ENCODE peak calls at places on chromosomes 7 and 10, in seven cellular contexts. W is neural progenitor cell; V is A549; F is CD8-positive, alpha-beta T cell; Y is body of pancreas; K is GM23248; M is tibial artery. P is an unnamed sample. For H3K4me1, the result is how much of the 10 kb centered on the place peaks cover.

GRCh38 chr10:119896937-119897336 is 4.4 kb downstream of the SEC23IP start:
- DNase-seq in K (peak), W (no peak), M (peak), Y (peak), V (no peak), F (no peak), P (peak)

GRCh38 chr10:67815571-67816059 is 22.4 kb downstream of the DNAJC12 start:
- DNase-seq in Y (no peak), W (no peak), V (peak), F (no peak), K (no peak), M (no peak), P (no peak)

GRCh38 chr10:49532461-49532860 is 6.5 kb downstream of the ERCC6 start:
- DNase-seq in F (no peak), V (no peak), Y (no peak), M (no peak), W (no peak), K (no peak), P (no peak)

GRCh38 chr10:95605163-95605562 is 44.0 kb upstream of the SORBS1 start:
- DNase-seq in W (no peak), K (no peak), F (no peak), M (peak), Y (no peak), V (no peak), P (no peak)

GRCh38 chr10:81026597-81026996 is 488.9 kb downstream of the SH2D4B start:
- DNase-seq in K (no peak), M (no peak), F (no peak), Y (no peak), V (no peak), W (no peak), P (no peak)

GRCh38 chr10:132656283-132657126 is 118.9 kb downstream of the INPP5A start:
- DNase-seq in Y (peak), W (no peak), V (no peak), K (no peak), M (peak), F (no peak), P (no peak)

GRCh38 chr10:4337581-4337980 is 488.4 kb upstream of the AKR1E2 start:
- DNase-seq in W (no peak), Y (no peak), F (no peak), V (no peak), K (no peak), M (no peak), P (no peak)

GRCh38 chr7:74718336-74718735 is 55.5 kb upstream of the NCF1 start:
- DNase-seq in V (no peak), Y (no peak), W (no peak), K (peak), M (no peak), F (no peak), P (no peak)

DNA sequence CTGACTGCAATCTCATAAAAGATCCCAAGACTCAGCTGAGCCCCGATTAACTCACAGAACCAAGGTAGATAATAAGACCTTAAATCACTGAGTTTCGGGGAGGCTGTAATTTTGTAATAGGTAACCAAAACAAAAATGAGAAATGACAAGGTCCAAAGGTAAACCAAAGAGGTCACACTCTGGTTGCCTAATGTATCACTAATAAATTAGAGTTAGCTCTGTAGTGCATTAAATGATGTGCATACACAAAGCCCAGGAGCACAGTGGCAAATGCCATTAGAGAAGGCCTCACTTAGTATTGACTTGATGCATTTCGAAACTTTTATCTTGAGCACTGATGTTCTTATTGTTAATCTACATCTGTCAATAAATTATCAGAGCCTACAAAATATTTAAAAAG is 237.7 kb upstream of the CCDC6 start:
- DNase-seq in Y (no peak), K (no peak), W (no peak), M (no peak), V (no peak), F (no peak), P (no peak)
- H3K4me1 ChIP-seq in Y (under half), K (under half), W (under half), M (half or more), V (under half), F (under half), P (under half)

GRCh38 chr10:114352653-114353298 is 51.5 kb downstream of the AFAP1L2 start:
- DNase-seq in W (no peak), V (no peak), M (no peak), K (no peak), F (no peak), Y (no peak), P (no peak)

GRCh38 chr10:114347791-114348190 is 56.5 kb downstream of the AFAP1L2 start:
- DNase-seq in M (no peak), F (no peak), W (no peak), Y (no peak), V (no peak), K (no peak), P (no peak)

GRCh38 chr10:114349505-114350211 is 54.6 kb downstream of the AFAP1L2 start:
- DNase-seq in K (no peak), M (no peak), V (no peak), Y (no peak), W (peak), F (no peak), P (no peak)

GRCh38 chr10:114353383-114353782 is 50.9 kb downstream of the AFAP1L2 start:
- DNase-seq in V (no peak), Y (no peak), F (no peak), M (no peak), W (no peak), K (no peak), P (no peak)

GRCh38 chr10:114350751-114351150 is 53.6 kb downstream of the AFAP1L2 start:
- DNase-seq in W (peak), Y (no peak), K (no peak), V (no peak), F (no peak), M (no peak), P (no peak)
- H3K4me1 ChIP-seq in W (under half), Y (under half), K (under half), V (under half), F (under half), M (under half), P (under half)

DNA sequence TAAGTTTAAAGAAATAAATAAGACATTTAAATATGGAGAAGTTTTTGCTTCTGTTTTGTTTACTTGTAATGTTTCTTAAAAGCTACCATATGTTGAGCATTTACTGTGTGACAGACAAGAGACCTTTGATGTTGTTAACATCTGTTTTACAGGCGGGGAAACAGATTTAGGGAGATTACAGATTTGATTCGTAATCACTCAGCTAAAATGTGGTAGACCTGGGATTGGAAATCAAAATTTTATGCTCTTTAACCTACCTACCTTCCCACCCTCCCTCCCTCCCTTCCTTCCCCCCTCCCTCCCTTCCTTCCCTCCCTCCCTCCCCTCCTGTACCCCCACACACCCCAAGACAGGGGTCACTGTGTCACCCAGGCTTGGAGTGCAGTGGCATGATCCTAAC is 11.7 kb downstream of the LCOR start:
- DNase-seq in V (no peak), W (no peak), Y (no peak), K (no peak), M (no peak), F (no peak), P (no peak)
- H3K4me1 ChIP-seq in V (under half), W (under half), Y (half or more), K (under half), M (under half), F (under half), P (half or more)

GRCh38 chr10:11238893-11239292 is 221.2 kb downstream of the CELF2 start:
- DNase-seq in V (no peak), M (no peak), Y (no peak), W (no peak), K (no peak), F (no peak), P (no peak)
- H3K4me1 ChIP-seq in V (under half), M (under half), Y (under half), W (under half), K (under half), F (half or more), P (half or more)

GRCh38 chr10:30413996-30414576 is 19.9 kb upstream of the MAP3K8 start:
- DNase-seq in F (no peak), V (peak), M (no peak), W (peak), Y (peak), K (peak), P (no peak)

GRCh38 chr10:30420266-30420665 is 13.7 kb upstream of the MAP3K8 start:
- DNase-seq in Y (no peak), M (no peak), F (no peak), W (no peak), V (no peak), K (no peak), P (no peak)

GRCh38 chr10:30420774-30421173 is 13.2 kb upstream of the MAP3K8 start:
- DNase-seq in W (no peak), Y (no peak), F (no peak), M (no peak), K (no peak), V (no peak), P (no peak)

GRCh38 chr10:30415613-30416012 is 18.4 kb upstream of the MAP3K8 start:
- DNase-seq in M (no peak), V (no peak), F (no peak), W (no peak), Y (no peak), K (no peak), P (no peak)

DNA sequence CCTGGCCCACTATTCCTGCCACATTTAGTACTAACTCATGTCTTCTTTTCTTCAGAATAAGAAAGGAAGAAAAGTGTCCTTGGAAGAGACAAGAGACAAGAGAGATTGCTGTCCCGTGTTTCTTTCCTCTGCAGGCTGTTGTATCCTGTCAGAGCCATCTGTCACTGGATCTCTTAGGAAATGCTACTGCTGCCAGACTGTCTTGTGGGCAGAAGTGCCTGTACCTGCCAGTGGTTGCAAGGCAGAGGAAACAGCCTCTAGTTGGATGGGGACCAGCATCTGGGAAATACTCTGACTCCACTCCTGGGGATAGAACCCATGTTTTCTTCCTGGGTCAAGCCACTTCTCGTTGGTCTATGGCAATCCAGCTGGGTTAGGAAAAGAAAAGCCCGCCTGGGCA is 16.7 kb upstream of the MAP3K8 start:
- DNase-seq in M (no peak), Y (no peak), W (no peak), V (no peak), K (no peak), F (no peak), P (no peak)
- H3K4me1 ChIP-seq in M (under half), Y (under half), W (under half), V (under half), K (under half), F (under half), P (under half)

GRCh38 chr7:150524018-150524417 is 9.3 kb downstream of the GIMAP7 start:
- DNase-seq in Y (no peak), M (no peak), W (no peak), V (no peak), K (no peak), F (no peak), P (no peak)
- H3K4me1 ChIP-seq in Y (under half), M (under half), W (under half), V (under half), K (under half), F (under half), P (under half)

GRCh38 chr10:28220811-28221210 is 82.1 kb downstream of the MPP7 start:
- DNase-seq in Y (no peak), F (no peak), M (no peak), W (no peak), K (no peak), V (no peak), P (no peak)

GRCh38 chr10:28217848-28218247 is 85.0 kb downstream of the MPP7 start:
- DNase-seq in V (no peak), M (no peak), Y (no peak), F (no peak), W (no peak), K (peak), P (no peak)

GRCh38 chr10:28215930-28216329 is 86.9 kb downstream of the MPP7 start:
- DNase-seq in M (no peak), V (no peak), W (no peak), K (no peak), F (no peak), Y (peak), P (no peak)

GRCh38 chr10:28214185-28214584 is 88.7 kb downstream of the MPP7 start:
- DNase-seq in M (no peak), W (no peak), K (no peak), Y (no peak), F (no peak), V (no peak), P (no peak)

GRCh38 chr10:28219241-28219640 is 83.6 kb downstream of the MPP7 start:
- DNase-seq in Y (no peak), V (no peak), M (no peak), F (no peak), K (peak), W (no peak), P (no peak)
- H3K4me1 ChIP-seq in Y (under half), V (under half), M (half or more), F (under half), K (under half), W (under half), P (under half)